ENCODE peak calls at places on chromosomes 4 and X, in eight cellular contexts. One of them, this sample, is unnamed.

GRCh38 chr4:127917151-127917550 is 36.5 kb downstream of the PLK4 start:
- ATAC-seq in GM23338: no peak
- ATAC-seq in HCT116: no peak
- ATAC-seq in HepG2: no peak
- ATAC-seq in GM12878: no peak
- ATAC-seq in Panc1: no peak
- ATAC-seq in K562: peak
- ATAC-seq in upper lobe of left lung: no peak
- ATAC-seq in this sample: no peak

GRCh38 chr4:110106946-110107325 is 91.5 kb downstream of the ELOVL6 start:
- ATAC-seq in GM23338: peak
- ATAC-seq in Panc1: no peak
- ATAC-seq in HepG2: peak
- ATAC-seq in K562: peak
- ATAC-seq in HCT116: no peak
- ATAC-seq in upper lobe of left lung: no peak
- ATAC-seq in GM12878: peak
- ATAC-seq in this sample: no peak

GRCh38 chrX:136735604-136736003 is 45.1 kb downstream of the ARHGEF6 start:
- ATAC-seq in Panc1: no peak
- ATAC-seq in HepG2: no peak
- ATAC-seq in upper lobe of left lung: no peak
- ATAC-seq in HCT116: no peak
- ATAC-seq in K562: no peak
- ATAC-seq in GM12878: peak
- ATAC-seq in GM23338: no peak
- ATAC-seq in this sample: no peak

GRCh38 chr4:7984286-7984925 is 44.7 kb upstream of the AFAP1 start:
- ATAC-seq in HCT116: no peak
- ATAC-seq in upper lobe of left lung: no peak
- ATAC-seq in K562: no peak
- ATAC-seq in HepG2: peak
- ATAC-seq in GM12878: no peak
- ATAC-seq in GM23338: peak
- ATAC-seq in Panc1: no peak
- ATAC-seq in this sample: no peak

GRCh38 chr4:88442636-88443260 is 14.2 kb upstream of the HERC5 start:
- ATAC-seq in GM12878: no peak
- ATAC-seq in HCT116: no peak
- ATAC-seq in K562: peak
- ATAC-seq in Panc1: no peak
- ATAC-seq in HepG2: no peak
- ATAC-seq in GM23338: no peak
- ATAC-seq in upper lobe of left lung: no peak
- ATAC-seq in this sample: no peak

GRCh38 chrX:112761239-112762207 is 79.1 kb downstream of the AMOT start:
- ATAC-seq in Panc1: no peak
- ATAC-seq in HCT116: no peak
- ATAC-seq in upper lobe of left lung: no peak
- ATAC-seq in GM23338: no peak
- ATAC-seq in GM12878: peak
- ATAC-seq in HepG2: no peak
- ATAC-seq in K562: no peak
- ATAC-seq in this sample: no peak

GRCh38 chrX:33198561-33199279 is 12.6 kb downstream of the DMD start:
- ATAC-seq in GM12878: no peak
- ATAC-seq in HepG2: no peak
- ATAC-seq in upper lobe of left lung: no peak
- ATAC-seq in GM23338: no peak
- ATAC-seq in Panc1: no peak
- ATAC-seq in HCT116: no peak
- ATAC-seq in K562: no peak
- ATAC-seq in this sample: no peak

GRCh38 chr4:40516651-40517050 is 113.0 kb downstream of the RBM47 start:
- ATAC-seq in HepG2: no peak
- ATAC-seq in GM12878: peak
- ATAC-seq in GM23338: peak
- ATAC-seq in HCT116: no peak
- ATAC-seq in upper lobe of left lung: no peak
- ATAC-seq in Panc1: no peak
- ATAC-seq in K562: no peak
- ATAC-seq in this sample: no peak

GRCh38 chrX:124362761-124363160 is 16.4 kb downstream of the SH2D1A start:
- ATAC-seq in K562: no peak
- ATAC-seq in HCT116: no peak
- ATAC-seq in GM23338: no peak
- ATAC-seq in upper lobe of left lung: no peak
- ATAC-seq in GM12878: no peak
- ATAC-seq in HepG2: no peak
- ATAC-seq in Panc1: no peak
- ATAC-seq in this sample: no peak

GRCh38 chrX:64976673-64977040 is 407 bp upstream of the ZC4H2 start:
- ATAC-seq in GM23338: peak
- ATAC-seq in HepG2: no peak
- ATAC-seq in GM12878: no peak
- ATAC-seq in upper lobe of left lung: peak
- ATAC-seq in Panc1: no peak
- ATAC-seq in K562: no peak
- ATAC-seq in HCT116: peak
- ATAC-seq in this sample: peak

GRCh38 chr4:185599151-185599648 is 63.9 kb upstream of the PDLIM3 start:
- ATAC-seq in HCT116: no peak
- ATAC-seq in upper lobe of left lung: no peak
- ATAC-seq in K562: no peak
- ATAC-seq in GM12878: no peak
- ATAC-seq in GM23338: no peak
- ATAC-seq in HepG2: no peak
- ATAC-seq in Panc1: no peak
- ATAC-seq in this sample: peak

GRCh38 chr4:76740866-76741662 is 156.9 kb downstream of the SOWAHB start:
- ATAC-seq in GM23338: peak
- ATAC-seq in HCT116: no peak
- ATAC-seq in GM12878: no peak
- ATAC-seq in Panc1: no peak
- ATAC-seq in HepG2: no peak
- ATAC-seq in upper lobe of left lung: no peak
- ATAC-seq in K562: peak
- ATAC-seq in this sample: no peak

GRCh38 chr4:108029321-108029720 is 39.6 kb downstream of the HADH start:
- ATAC-seq in Panc1: no peak
- ATAC-seq in HepG2: no peak
- ATAC-seq in upper lobe of left lung: no peak
- ATAC-seq in HCT116: no peak
- ATAC-seq in K562: no peak
- ATAC-seq in GM12878: no peak
- ATAC-seq in GM23338: no peak
- ATAC-seq in this sample: no peak

GRCh38 chr4:128565565-128566186 is 243.8 kb upstream of the JADE1 start:
- ATAC-seq in upper lobe of left lung: no peak
- ATAC-seq in K562: peak
- ATAC-seq in GM12878: peak
- ATAC-seq in Panc1: peak
- ATAC-seq in HCT116: peak
- ATAC-seq in GM23338: peak
- ATAC-seq in HepG2: peak
- ATAC-seq in this sample: no peak

GRCh38 chr4:158155656-158156356 is 17.0 kb downstream of the GASK1B start:
- ATAC-seq in Panc1: no peak
- ATAC-seq in HepG2: no peak
- ATAC-seq in HCT116: no peak
- ATAC-seq in GM23338: no peak
- ATAC-seq in upper lobe of left lung: no peak
- ATAC-seq in K562: no peak
- ATAC-seq in GM12878: no peak
- ATAC-seq in this sample: no peak

DNA sequence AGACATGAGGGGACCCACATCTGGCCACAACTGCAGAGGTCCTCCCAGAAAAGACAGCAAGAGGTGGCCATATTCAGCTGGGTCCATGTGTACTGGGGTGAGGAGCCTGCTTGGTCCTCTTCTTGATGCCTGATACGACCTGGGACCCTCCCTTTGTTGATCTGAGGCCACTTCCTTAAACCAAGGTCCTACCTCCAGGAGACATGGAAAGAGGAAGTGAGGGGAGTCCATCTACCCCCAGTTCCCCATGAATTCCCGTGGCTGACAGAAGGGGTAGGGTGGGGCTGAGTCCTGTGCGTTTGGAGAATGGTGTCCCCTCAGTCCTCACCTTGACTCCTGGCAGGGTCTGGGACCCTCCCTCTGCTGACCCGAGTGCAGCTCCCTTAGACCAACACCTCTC is 2.1 kb downstream of the MAGEA10 start:
- ATAC-seq in Panc1: no peak
- ATAC-seq in upper lobe of left lung: no peak
- ATAC-seq in GM23338: no peak
- ATAC-seq in HepG2: no peak
- ATAC-seq in HCT116: no peak
- ATAC-seq in GM12878: no peak
- ATAC-seq in K562: peak
- ATAC-seq in this sample: no peak
- TF ChIP-seq POLR2AphosphoS5 in Panc1: no peak
- TF ChIP-seq POLR2AphosphoS5 in upper lobe of left lung: no peak
- TF ChIP-seq POLR2AphosphoS5 in GM23338: no peak
- TF ChIP-seq POLR2AphosphoS5 in HepG2: no peak
- TF ChIP-seq POLR2AphosphoS5 in HCT116: no peak
- TF ChIP-seq POLR2AphosphoS5 in GM12878: no peak
- TF ChIP-seq POLR2AphosphoS5 in K562: no peak
- TF ChIP-seq POLR2AphosphoS5 in this sample: no peak

GRCh38 chrX:40736170-40736505 is 796 bp upstream of the MED14 start:
- ATAC-seq in GM23338: peak
- ATAC-seq in upper lobe of left lung: peak
- ATAC-seq in K562: peak
- ATAC-seq in HepG2: peak
- ATAC-seq in HCT116: no peak
- ATAC-seq in Panc1: peak
- ATAC-seq in GM12878: peak
- ATAC-seq in this sample: no peak

GRCh38 chrX:40733691-40734090 is 1.7 kb downstream of the MED14 start:
- ATAC-seq in GM12878: no peak
- ATAC-seq in upper lobe of left lung: no peak
- ATAC-seq in Panc1: no peak
- ATAC-seq in HCT116: no peak
- ATAC-seq in K562: no peak
- ATAC-seq in GM23338: no peak
- ATAC-seq in HepG2: no peak
- ATAC-seq in this sample: no peak

GRCh38 chrX:40734956-40735317 is 405 bp downstream of the MED14 start:
- ATAC-seq in HepG2: no peak
- ATAC-seq in HCT116: no peak
- ATAC-seq in upper lobe of left lung: peak
- ATAC-seq in GM23338: no peak
- ATAC-seq in Panc1: peak
- ATAC-seq in GM12878: peak
- ATAC-seq in K562: peak
- ATAC-seq in this sample: no peak

GRCh38 chrX:40729923-40730584 is 5.3 kb downstream of the MED14 start:
- ATAC-seq in Panc1: no peak
- ATAC-seq in GM23338: no peak
- ATAC-seq in HepG2: no peak
- ATAC-seq in upper lobe of left lung: no peak
- ATAC-seq in GM12878: peak
- ATAC-seq in HCT116: no peak
- ATAC-seq in K562: peak
- ATAC-seq in this sample: no peak

GRCh38 chrX:40735318-40736169 is at the start of gene MED14:
- ATAC-seq in HCT116: peak
- ATAC-seq in GM12878: peak
- ATAC-seq in HepG2: peak
- ATAC-seq in upper lobe of left lung: peak
- ATAC-seq in K562: peak
- ATAC-seq in Panc1: peak
- ATAC-seq in GM23338: peak
- ATAC-seq in this sample: peak
- TF ChIP-seq POLR2AphosphoS5 in HCT116: peak
- TF ChIP-seq POLR2AphosphoS5 in GM12878: peak
- TF ChIP-seq POLR2AphosphoS5 in HepG2: peak
- TF ChIP-seq POLR2AphosphoS5 in upper lobe of left lung: peak
- TF ChIP-seq POLR2AphosphoS5 in K562: peak
- TF ChIP-seq POLR2AphosphoS5 in Panc1: peak
- TF ChIP-seq POLR2AphosphoS5 in GM23338: peak
- TF ChIP-seq POLR2AphosphoS5 in this sample: peak

GRCh38 chrX:10011991-10012390 is 44.8 kb downstream of the CLDN34 start:
- ATAC-seq in Panc1: peak
- ATAC-seq in GM23338: peak
- ATAC-seq in K562: no peak
- ATAC-seq in GM12878: peak
- ATAC-seq in upper lobe of left lung: no peak
- ATAC-seq in HCT116: no peak
- ATAC-seq in HepG2: no peak
- ATAC-seq in this sample: no peak

GRCh38 chrX:10011261-10011931 is 44.2 kb downstream of the CLDN34 start:
- ATAC-seq in Panc1: no peak
- ATAC-seq in HCT116: no peak
- ATAC-seq in GM12878: peak
- ATAC-seq in HepG2: no peak
- ATAC-seq in GM23338: peak
- ATAC-seq in upper lobe of left lung: no peak
- ATAC-seq in K562: no peak
- ATAC-seq in this sample: no peak

GRCh38 chrX:10008483-10009056 is 41.4 kb downstream of the CLDN34 start:
- ATAC-seq in HepG2: no peak
- ATAC-seq in HCT116: no peak
- ATAC-seq in K562: no peak
- ATAC-seq in GM23338: no peak
- ATAC-seq in upper lobe of left lung: no peak
- ATAC-seq in GM12878: no peak
- ATAC-seq in Panc1: no peak
- ATAC-seq in this sample: no peak

GRCh38 chrX:10012776-10013175 is 45.6 kb downstream of the CLDN34 start:
- ATAC-seq in GM23338: no peak
- ATAC-seq in GM12878: no peak
- ATAC-seq in Panc1: no peak
- ATAC-seq in HCT116: no peak
- ATAC-seq in K562: no peak
- ATAC-seq in upper lobe of left lung: no peak
- ATAC-seq in HepG2: no peak
- ATAC-seq in this sample: no peak

DNA sequence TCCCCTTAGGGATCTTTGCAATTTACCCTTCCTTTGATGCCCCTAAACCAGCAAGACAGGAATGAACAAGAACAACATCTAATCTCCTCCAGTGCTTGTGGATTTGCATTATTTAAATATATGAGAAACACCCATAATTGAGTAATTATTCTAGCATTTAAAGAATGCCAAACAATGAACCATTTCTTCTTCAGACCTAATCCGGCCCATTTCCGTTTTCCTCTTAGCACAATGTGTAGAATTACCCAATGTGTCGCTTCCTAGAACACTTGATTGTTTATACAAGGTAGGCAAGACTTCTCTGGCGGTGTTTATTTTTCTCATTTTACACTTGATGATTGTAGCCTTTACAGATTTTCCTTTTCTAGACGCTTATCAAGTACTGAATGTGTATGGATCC is 43.5 kb downstream of the CLDN34 start:
- ATAC-seq in upper lobe of left lung: no peak
- ATAC-seq in GM12878: no peak
- ATAC-seq in Panc1: no peak
- ATAC-seq in K562: no peak
- ATAC-seq in HepG2: no peak
- ATAC-seq in HCT116: no peak
- ATAC-seq in GM23338: no peak
- ATAC-seq in this sample: no peak
- TF ChIP-seq POLR2AphosphoS5 in upper lobe of left lung: peak
- TF ChIP-seq POLR2AphosphoS5 in GM12878: no peak
- TF ChIP-seq POLR2AphosphoS5 in Panc1: no peak
- TF ChIP-seq POLR2AphosphoS5 in K562: no peak
- TF ChIP-seq POLR2AphosphoS5 in HepG2: no peak
- TF ChIP-seq POLR2AphosphoS5 in HCT116: no peak
- TF ChIP-seq POLR2AphosphoS5 in GM23338: no peak
- TF ChIP-seq POLR2AphosphoS5 in this sample: no peak

GRCh38 chr4:102827674-102828496 is 534 bp upstream of the UBE2D3 start:
- ATAC-seq in upper lobe of left lung: peak
- ATAC-seq in K562: peak
- ATAC-seq in HepG2: peak
- ATAC-seq in Panc1: peak
- ATAC-seq in GM23338: peak
- ATAC-seq in HCT116: peak
- ATAC-seq in GM12878: peak
- ATAC-seq in this sample: peak
- TF ChIP-seq POLR2AphosphoS5 in upper lobe of left lung: peak
- TF ChIP-seq POLR2AphosphoS5 in K562: peak
- TF ChIP-seq POLR2AphosphoS5 in HepG2: peak
- TF ChIP-seq POLR2AphosphoS5 in Panc1: peak
- TF ChIP-seq POLR2AphosphoS5 in GM23338: peak
- TF ChIP-seq POLR2AphosphoS5 in HCT116: peak
- TF ChIP-seq POLR2AphosphoS5 in GM12878: peak
- TF ChIP-seq POLR2AphosphoS5 in this sample: peak

This sample was measured in gastroesophageal sphincter.